ENCODE peak calls at places on chromosomes 13 and 19, in eight cellular contexts. One of them, this sample, is unnamed.
A peak's percentile ranks its signal among the peaks of the same experiment; 100 is the strongest.

GRCh38 chr19:1027953-1028902 is 1.8 kb downstream of the CNN2 start:
- DNase-seq in fibroblast of mammary gland: peak; percentile 95
- DNase-seq in fibroblast of pulmonary artery: peak; percentile 94
- DNase-seq in GM20000: peak; percentile 78
- DNase-seq in HFFc6: peak; percentile 92
- DNase-seq in ovary: peak; percentile 92
- DNase-seq in tibial nerve: no peak
- DNase-seq in ascending aorta: no peak
- DNase-seq in this sample: peak; percentile 78

GRCh38 chr13:77810430-77810829 is 108.2 kb downstream of the EDNRB start:
- DNase-seq in fibroblast of pulmonary artery: peak; percentile 48
- DNase-seq in ascending aorta: no peak
- DNase-seq in fibroblast of mammary gland: peak; percentile 62
- DNase-seq in GM20000: peak; percentile 21
- DNase-seq in ovary: no peak
- DNase-seq in tibial nerve: no peak
- DNase-seq in HFFc6: peak; percentile 1
- DNase-seq in this sample: no peak

GRCh38 chr13:22717036-22717435 is 463.7 kb upstream of the SGCG start:
- DNase-seq in ovary: no peak
- DNase-seq in HFFc6: no peak
- DNase-seq in ascending aorta: no peak
- DNase-seq in tibial nerve: no peak
- DNase-seq in fibroblast of mammary gland: no peak
- DNase-seq in fibroblast of pulmonary artery: no peak
- DNase-seq in GM20000: no peak
- DNase-seq in this sample: no peak

GRCh38 chr13:50122465-50122864 is 107.2 kb downstream of the KCNRG start:
- DNase-seq in GM20000: no peak
- DNase-seq in HFFc6: no peak
- DNase-seq in fibroblast of pulmonary artery: no peak
- DNase-seq in fibroblast of mammary gland: no peak
- DNase-seq in tibial nerve: no peak
- DNase-seq in ascending aorta: no peak
- DNase-seq in ovary: no peak
- DNase-seq in this sample: no peak

GRCh38 chr13:112451512-112452379 is 75.6 kb downstream of the SPACA7 start:
- DNase-seq in tibial nerve: no peak
- DNase-seq in GM20000: no peak
- DNase-seq in ascending aorta: no peak
- DNase-seq in fibroblast of pulmonary artery: no peak
- DNase-seq in HFFc6: no peak
- DNase-seq in fibroblast of mammary gland: no peak
- DNase-seq in ovary: no peak
- DNase-seq in this sample: no peak

GRCh38 chr19:38513762-38514167 is 80.3 kb downstream of the RYR1 start:
- DNase-seq in tibial nerve: no peak
- DNase-seq in fibroblast of pulmonary artery: no peak
- DNase-seq in fibroblast of mammary gland: no peak
- DNase-seq in ovary: no peak
- DNase-seq in HFFc6: no peak
- DNase-seq in GM20000: no peak
- DNase-seq in ascending aorta: no peak
- DNase-seq in this sample: no peak

GRCh38 chr13:67175836-67176235 is 54.3 kb downstream of the PCDH9 start:
- DNase-seq in HFFc6: no peak
- DNase-seq in GM20000: no peak
- DNase-seq in ascending aorta: no peak
- DNase-seq in tibial nerve: no peak
- DNase-seq in fibroblast of pulmonary artery: no peak
- DNase-seq in fibroblast of mammary gland: no peak
- DNase-seq in ovary: no peak
- DNase-seq in this sample: no peak

GRCh38 chr19:11269408-11269807 is 7.1 kb upstream of the DOCK6 start:
- DNase-seq in tibial nerve: no peak
- DNase-seq in ovary: no peak
- DNase-seq in ascending aorta: no peak
- DNase-seq in HFFc6: peak; percentile 42
- DNase-seq in GM20000: no peak
- DNase-seq in fibroblast of pulmonary artery: peak; percentile 39
- DNase-seq in fibroblast of mammary gland: peak; percentile 50
- DNase-seq in this sample: no peak

GRCh38 chr13:60379837-60380236 is 17.2 kb upstream of the TDRD3 start:
- DNase-seq in ascending aorta: no peak
- DNase-seq in ovary: no peak
- DNase-seq in fibroblast of mammary gland: no peak
- DNase-seq in tibial nerve: no peak
- DNase-seq in HFFc6: no peak
- DNase-seq in GM20000: no peak
- DNase-seq in fibroblast of pulmonary artery: no peak
- DNase-seq in this sample: no peak

GRCh38 chr19:15280048-15280725 is 47.9 kb upstream of the EPHX3 start:
- DNase-seq in HFFc6: no peak
- DNase-seq in GM20000: no peak
- DNase-seq in fibroblast of pulmonary artery: no peak
- DNase-seq in ascending aorta: no peak
- DNase-seq in fibroblast of mammary gland: no peak
- DNase-seq in ovary: no peak
- DNase-seq in tibial nerve: no peak
- DNase-seq in this sample: peak; percentile 88

GRCh38 chr19:55419089-55419488 is 11.5 kb upstream of the UBE2S start:
- DNase-seq in fibroblast of mammary gland: no peak
- DNase-seq in tibial nerve: no peak
- DNase-seq in HFFc6: no peak
- DNase-seq in fibroblast of pulmonary artery: no peak
- DNase-seq in GM20000: no peak
- DNase-seq in ascending aorta: no peak
- DNase-seq in ovary: no peak
- DNase-seq in this sample: no peak

GRCh38 chr19:16027528-16027927 is 48.8 kb upstream of the TPM4 start:
- DNase-seq in fibroblast of pulmonary artery: no peak
- DNase-seq in ascending aorta: no peak
- DNase-seq in fibroblast of mammary gland: no peak
- DNase-seq in ovary: no peak
- DNase-seq in GM20000: no peak
- DNase-seq in tibial nerve: no peak
- DNase-seq in HFFc6: no peak
- DNase-seq in this sample: no peak

GRCh38 chr19:50510700-50511068 is 307 bp downstream of the JOSD2 start:
- DNase-seq in HFFc6: no peak
- DNase-seq in fibroblast of mammary gland: no peak
- DNase-seq in fibroblast of pulmonary artery: no peak
- DNase-seq in ascending aorta: no peak
- DNase-seq in tibial nerve: no peak
- DNase-seq in GM20000: no peak
- DNase-seq in ovary: no peak
- DNase-seq in this sample: no peak

GRCh38 chr19:15934332-15935078 is at the start of gene CYP4F11:
- DNase-seq in HFFc6: no peak
- DNase-seq in fibroblast of mammary gland: no peak
- DNase-seq in ovary: no peak
- DNase-seq in tibial nerve: no peak
- DNase-seq in GM20000: peak; percentile 1
- DNase-seq in fibroblast of pulmonary artery: no peak
- DNase-seq in ascending aorta: no peak
- DNase-seq in this sample: peak; percentile 59

GRCh38 chr19:53389591-53390377 is 5.2 kb upstream of the ZNF765 start:
- DNase-seq in GM20000: no peak
- DNase-seq in fibroblast of pulmonary artery: no peak
- DNase-seq in fibroblast of mammary gland: no peak
- DNase-seq in ovary: peak; percentile 86
- DNase-seq in tibial nerve: no peak
- DNase-seq in ascending aorta: no peak
- DNase-seq in HFFc6: no peak
- DNase-seq in this sample: peak; percentile 52

GRCh38 chr19:48656840-48657474 is 11.0 kb upstream of the CA11 start:
- DNase-seq in fibroblast of mammary gland: peak; percentile 96
- DNase-seq in fibroblast of pulmonary artery: peak; percentile 82
- DNase-seq in GM20000: no peak
- DNase-seq in HFFc6: peak; percentile 87
- DNase-seq in ovary: no peak
- DNase-seq in tibial nerve: peak; percentile 22
- DNase-seq in ascending aorta: no peak
- DNase-seq in this sample: no peak

GRCh38 chr19:53908106-53908932 is 759 bp upstream of the CACNG7 start:
- DNase-seq in fibroblast of mammary gland: peak; percentile 46
- DNase-seq in fibroblast of pulmonary artery: peak; percentile 71
- DNase-seq in tibial nerve: no peak
- DNase-seq in ascending aorta: no peak
- DNase-seq in GM20000: peak; percentile 75
- DNase-seq in HFFc6: peak; percentile 10
- DNase-seq in ovary: peak; percentile 57
- DNase-seq in this sample: peak; percentile 59

GRCh38 chr19:33826521-33826920 is 29.9 kb downstream of the KCTD15 start:
- DNase-seq in ovary: no peak
- DNase-seq in GM20000: no peak
- DNase-seq in fibroblast of pulmonary artery: no peak
- DNase-seq in fibroblast of mammary gland: no peak
- DNase-seq in HFFc6: no peak
- DNase-seq in ascending aorta: no peak
- DNase-seq in tibial nerve: no peak
- DNase-seq in this sample: no peak

GRCh38 chr19:4870025-4870700 is 2.7 kb upstream of the PLIN3 start:
- DNase-seq in tibial nerve: no peak
- DNase-seq in GM20000: no peak
- DNase-seq in fibroblast of mammary gland: peak; percentile 97
- DNase-seq in HFFc6: peak; percentile 91
- DNase-seq in ascending aorta: no peak
- DNase-seq in ovary: peak; percentile 68
- DNase-seq in fibroblast of pulmonary artery: peak; percentile 93
- DNase-seq in this sample: peak; percentile 76

GRCh38 chr19:9309974-9310446 is 372 bp upstream of the ZNF699 start:
- DNase-seq in fibroblast of pulmonary artery: peak; percentile 93
- DNase-seq in ascending aorta: peak; percentile 65
- DNase-seq in fibroblast of mammary gland: peak; percentile 89
- DNase-seq in GM20000: peak; percentile 80
- DNase-seq in ovary: peak; percentile 95
- DNase-seq in tibial nerve: peak; percentile 74
- DNase-seq in HFFc6: no peak
- DNase-seq in this sample: peak; percentile 91

GRCh38 chr19:46404884-46405658 is 8.3 kb downstream of the CCDC8 start:
- DNase-seq in HFFc6: no peak
- DNase-seq in fibroblast of mammary gland: peak; percentile 53
- DNase-seq in fibroblast of pulmonary artery: peak; percentile 63
- DNase-seq in ascending aorta: no peak
- DNase-seq in tibial nerve: no peak
- DNase-seq in GM20000: no peak
- DNase-seq in ovary: peak; percentile 76
- DNase-seq in this sample: no peak

GRCh38 chr19:2479556-2480194 is 3.7 kb downstream of the GADD45B start:
- DNase-seq in ovary: no peak
- DNase-seq in fibroblast of mammary gland: no peak
- DNase-seq in HFFc6: peak; percentile 15
- DNase-seq in fibroblast of pulmonary artery: peak; percentile 40
- DNase-seq in ascending aorta: no peak
- DNase-seq in GM20000: no peak
- DNase-seq in tibial nerve: no peak
- DNase-seq in this sample: no peak
- TF ChIP-seq CTCF in ovary: no peak
- TF ChIP-seq CTCF in fibroblast of mammary gland: no peak
- TF ChIP-seq CTCF in HFFc6: no peak
- TF ChIP-seq CTCF in fibroblast of pulmonary artery: peak; percentile 3
- TF ChIP-seq CTCF in ascending aorta: no peak
- TF ChIP-seq CTCF in GM20000: peak; percentile 42
- TF ChIP-seq CTCF in tibial nerve: no peak
- TF ChIP-seq CTCF in this sample: no peak

DNA sequence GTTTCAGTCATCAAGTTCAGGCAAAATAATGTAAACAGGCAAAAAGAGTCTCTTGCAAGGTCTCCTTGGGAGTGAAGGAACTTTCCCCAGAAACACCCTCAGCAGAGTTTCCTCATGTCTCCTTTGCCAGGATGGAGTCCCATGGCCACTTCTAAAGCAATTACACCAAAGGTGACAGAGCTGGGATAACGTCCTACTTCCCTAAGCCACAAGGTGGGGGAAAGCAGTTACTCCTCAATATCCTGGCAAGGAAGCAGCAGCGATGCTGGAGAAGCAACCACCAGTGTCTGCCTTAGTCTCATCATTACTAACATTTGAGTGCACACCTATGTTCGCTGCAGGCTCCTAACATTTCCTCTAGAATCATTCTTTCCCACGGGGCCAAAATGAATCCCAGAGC is 88.6 kb downstream of the UBL3 start:
- DNase-seq in ascending aorta: no peak
- DNase-seq in fibroblast of mammary gland: no peak
- DNase-seq in GM20000: no peak
- DNase-seq in HFFc6: no peak
- DNase-seq in tibial nerve: no peak
- DNase-seq in fibroblast of pulmonary artery: no peak
- DNase-seq in ovary: no peak
- DNase-seq in this sample: no peak
- TF ChIP-seq CTCF in ascending aorta: no peak
- TF ChIP-seq CTCF in fibroblast of mammary gland: no peak
- TF ChIP-seq CTCF in GM20000: no peak
- TF ChIP-seq CTCF in HFFc6: peak; percentile 22
- TF ChIP-seq CTCF in tibial nerve: no peak
- TF ChIP-seq CTCF in fibroblast of pulmonary artery: no peak
- TF ChIP-seq CTCF in ovary: no peak
- TF ChIP-seq CTCF in this sample: no peak

DNA sequence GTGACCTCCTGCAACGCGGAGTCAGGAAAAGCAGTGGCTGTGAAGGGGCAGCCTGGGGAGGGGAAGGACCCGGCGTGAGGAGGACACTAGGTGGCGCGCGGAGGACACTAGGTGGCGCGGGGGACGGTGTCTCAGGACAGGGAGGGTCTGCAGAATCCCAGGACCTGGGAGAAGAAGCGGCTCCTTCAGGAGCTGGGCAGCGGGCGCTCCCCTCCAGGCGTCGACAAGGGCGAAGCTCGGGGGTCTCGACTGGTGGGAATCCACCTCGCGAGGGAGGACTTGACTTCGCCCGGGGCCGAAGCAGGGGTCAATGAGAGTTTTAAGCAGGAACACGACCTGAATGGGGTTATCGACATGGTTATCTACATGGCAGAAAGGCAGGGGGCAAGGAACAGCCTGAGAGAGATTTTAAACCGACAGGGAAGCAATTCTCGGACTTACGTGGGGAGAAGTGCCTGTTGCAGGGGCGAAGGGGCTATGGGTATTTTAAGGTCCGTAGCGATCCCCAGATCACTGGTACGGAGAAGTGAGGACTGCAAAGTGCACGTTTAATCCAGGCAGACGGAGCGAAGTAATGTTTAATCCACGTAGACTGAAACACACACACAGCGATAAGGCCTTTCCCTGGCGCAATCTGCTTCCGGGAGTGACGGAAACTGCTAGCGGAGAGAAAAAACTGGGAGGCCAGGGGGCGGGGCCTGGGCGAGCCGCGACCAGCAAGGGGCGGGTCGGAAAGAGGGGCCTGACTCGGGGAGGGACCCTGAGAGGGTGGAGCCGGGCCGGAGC is at the start of gene ZNF616:
- DNase-seq in fibroblast of mammary gland: peak; percentile 91
- DNase-seq in ascending aorta: peak; percentile 76
- DNase-seq in ovary: peak; percentile 98
- DNase-seq in tibial nerve: peak; percentile 92
- DNase-seq in fibroblast of pulmonary artery: peak; percentile 96
- DNase-seq in HFFc6: peak; percentile 92
- DNase-seq in GM20000: peak; percentile 94
- DNase-seq in this sample: peak; percentile 98
- TF ChIP-seq CTCF in fibroblast of mammary gland: peak; percentile 57
- TF ChIP-seq CTCF in ascending aorta: peak; percentile 88
- TF ChIP-seq CTCF in ovary: peak; percentile 75
- TF ChIP-seq CTCF in tibial nerve: peak; percentile 87
- TF ChIP-seq CTCF in fibroblast of pulmonary artery: peak; percentile 60
- TF ChIP-seq CTCF in HFFc6: peak; percentile 87
- TF ChIP-seq CTCF in GM20000: peak; percentile 92
- TF ChIP-seq CTCF in this sample: peak; percentile 79

GRCh38 chr13:91817250-91817649 is 418.8 kb downstream of the GPC5 start:
- DNase-seq in HFFc6: no peak
- DNase-seq in ascending aorta: no peak
- DNase-seq in fibroblast of mammary gland: peak; percentile 4
- DNase-seq in GM20000: no peak
- DNase-seq in tibial nerve: no peak
- DNase-seq in fibroblast of pulmonary artery: peak; percentile 49
- DNase-seq in ovary: no peak
- DNase-seq in this sample: no peak
- TF ChIP-seq CTCF in HFFc6: no peak
- TF ChIP-seq CTCF in ascending aorta: no peak
- TF ChIP-seq CTCF in fibroblast of mammary gland: peak; percentile 17
- TF ChIP-seq CTCF in GM20000: no peak
- TF ChIP-seq CTCF in tibial nerve: no peak
- TF ChIP-seq CTCF in fibroblast of pulmonary artery: peak; percentile 39
- TF ChIP-seq CTCF in ovary: no peak
- TF ChIP-seq CTCF in this sample: peak; percentile 13